ENCODE peak calls at places on chromosomes 11 and 22, in six cellular contexts. One of them, this sample, is unnamed. For H3K27me3, the result is how much of the 10 kb centered on the place peaks cover.

GRCh38 chr22:27631641-27632040 is 169.9 kb downstream of the MN1 start:
- DNase-seq in psoas muscle: no peak
- DNase-seq in lung: no peak
- DNase-seq in upper lobe of right lung: no peak
- DNase-seq in AG04450: no peak
- DNase-seq in fibroblast of lung: no peak
- DNase-seq in this sample: no peak

GRCh38 chr11:113370634-113371033 is 16.9 kb upstream of the ANKK1 start:
- DNase-seq in AG04450: no peak
- DNase-seq in lung: no peak
- DNase-seq in upper lobe of right lung: no peak
- DNase-seq in fibroblast of lung: no peak
- DNase-seq in psoas muscle: no peak
- DNase-seq in this sample: no peak

GRCh38 chr11:125171974-125172373 is 7.4 kb downstream of the PKNOX2 start:
- DNase-seq in lung: no peak
- DNase-seq in psoas muscle: no peak
- DNase-seq in AG04450: no peak
- DNase-seq in fibroblast of lung: no peak
- DNase-seq in upper lobe of right lung: no peak
- DNase-seq in this sample: no peak

GRCh38 chr11:61091373-61092279 is 10.7 kb upstream of the CD5 start:
- DNase-seq in upper lobe of right lung: no peak
- DNase-seq in psoas muscle: no peak
- DNase-seq in AG04450: no peak
- DNase-seq in fibroblast of lung: peak
- DNase-seq in lung: no peak
- DNase-seq in this sample: no peak

GRCh38 chr11:70251583-70252285 is 18.8 kb upstream of the PPFIA1 start:
- DNase-seq in upper lobe of right lung: no peak
- DNase-seq in lung: no peak
- DNase-seq in AG04450: no peak
- DNase-seq in fibroblast of lung: peak
- DNase-seq in psoas muscle: peak
- DNase-seq in this sample: no peak

GRCh38 chr11:3052567-3052966 is 4.7 kb downstream of the CARS1 start:
- DNase-seq in AG04450: no peak
- DNase-seq in lung: no peak
- DNase-seq in fibroblast of lung: no peak
- DNase-seq in upper lobe of right lung: no peak
- DNase-seq in psoas muscle: no peak
- DNase-seq in this sample: no peak

GRCh38 chr11:129704831-129705230 is 110.8 kb upstream of the TMEM45B start:
- DNase-seq in lung: no peak
- DNase-seq in psoas muscle: no peak
- DNase-seq in fibroblast of lung: no peak
- DNase-seq in AG04450: no peak
- DNase-seq in upper lobe of right lung: no peak
- DNase-seq in this sample: no peak

GRCh38 chr22:42695294-42695693 is 25.4 kb downstream of the A4GALT start:
- DNase-seq in AG04450: no peak
- DNase-seq in psoas muscle: peak
- DNase-seq in upper lobe of right lung: no peak
- DNase-seq in fibroblast of lung: no peak
- DNase-seq in lung: no peak
- DNase-seq in this sample: no peak

GRCh38 chr22:21951931-21952465 is 650 bp downstream of the PPM1F start:
- DNase-seq in psoas muscle: peak
- DNase-seq in lung: no peak
- DNase-seq in upper lobe of right lung: peak
- DNase-seq in AG04450: peak
- DNase-seq in fibroblast of lung: peak
- DNase-seq in this sample: peak

GRCh38 chr22:24996420-24996952 is 44.0 kb downstream of the KIAA1671 start:
- DNase-seq in fibroblast of lung: peak
- DNase-seq in upper lobe of right lung: no peak
- DNase-seq in lung: no peak
- DNase-seq in psoas muscle: no peak
- DNase-seq in AG04450: no peak
- DNase-seq in this sample: peak

GRCh38 chr11:10906521-10906920 is 48.7 kb upstream of the ZBED5 start:
- DNase-seq in fibroblast of lung: peak
- DNase-seq in psoas muscle: no peak
- DNase-seq in upper lobe of right lung: no peak
- DNase-seq in lung: no peak
- DNase-seq in AG04450: no peak
- DNase-seq in this sample: no peak

GRCh38 chr11:15489281-15489680 is 374.6 kb downstream of the INSC start:
- DNase-seq in lung: no peak
- DNase-seq in fibroblast of lung: no peak
- DNase-seq in AG04450: no peak
- DNase-seq in psoas muscle: no peak
- DNase-seq in upper lobe of right lung: no peak
- DNase-seq in this sample: no peak

GRCh38 chr11:15490535-15490934 is 375.8 kb downstream of the INSC start:
- DNase-seq in upper lobe of right lung: no peak
- DNase-seq in psoas muscle: no peak
- DNase-seq in fibroblast of lung: no peak
- DNase-seq in lung: no peak
- DNase-seq in AG04450: no peak
- DNase-seq in this sample: no peak

GRCh38 chr11:15493066-15493465 is 378.3 kb downstream of the INSC start:
- DNase-seq in lung: no peak
- DNase-seq in psoas muscle: no peak
- DNase-seq in upper lobe of right lung: no peak
- DNase-seq in fibroblast of lung: peak
- DNase-seq in AG04450: no peak
- DNase-seq in this sample: no peak

GRCh38 chr11:15497366-15497765 is 382.6 kb downstream of the INSC start:
- DNase-seq in AG04450: no peak
- DNase-seq in fibroblast of lung: no peak
- DNase-seq in upper lobe of right lung: no peak
- DNase-seq in psoas muscle: no peak
- DNase-seq in lung: no peak
- DNase-seq in this sample: peak

GRCh38 chr11:15493921-15494630 is 379.4 kb downstream of the INSC start:
- DNase-seq in upper lobe of right lung: no peak
- DNase-seq in AG04450: no peak
- DNase-seq in lung: no peak
- DNase-seq in psoas muscle: no peak
- DNase-seq in fibroblast of lung: peak
- DNase-seq in this sample: peak
- H3K27me3 ChIP-seq in upper lobe of right lung: under half
- H3K27me3 ChIP-seq in AG04450: under half
- H3K27me3 ChIP-seq in lung: under half
- H3K27me3 ChIP-seq in psoas muscle: under half
- H3K27me3 ChIP-seq in fibroblast of lung: under half
- H3K27me3 ChIP-seq in this sample: under half

GRCh38 chr22:35496768-35497312 is 43.8 kb upstream of the RASD2 start:
- DNase-seq in upper lobe of right lung: no peak
- DNase-seq in psoas muscle: no peak
- DNase-seq in AG04450: no peak
- DNase-seq in fibroblast of lung: no peak
- DNase-seq in lung: no peak
- DNase-seq in this sample: no peak

GRCh38 chr22:35491908-35492380 is 48.7 kb upstream of the RASD2 start:
- DNase-seq in fibroblast of lung: no peak
- DNase-seq in lung: no peak
- DNase-seq in AG04450: no peak
- DNase-seq in psoas muscle: no peak
- DNase-seq in upper lobe of right lung: no peak
- DNase-seq in this sample: no peak

GRCh38 chr22:35488513-35488912 is 52.1 kb upstream of the RASD2 start:
- DNase-seq in upper lobe of right lung: no peak
- DNase-seq in psoas muscle: no peak
- DNase-seq in AG04450: no peak
- DNase-seq in lung: no peak
- DNase-seq in fibroblast of lung: no peak
- DNase-seq in this sample: no peak

GRCh38 chr22:35489225-35489624 is 51.4 kb upstream of the RASD2 start:
- DNase-seq in AG04450: no peak
- DNase-seq in fibroblast of lung: no peak
- DNase-seq in psoas muscle: no peak
- DNase-seq in upper lobe of right lung: no peak
- DNase-seq in lung: no peak
- DNase-seq in this sample: no peak

GRCh38 chr22:35493074-35493473 is 47.6 kb upstream of the RASD2 start:
- DNase-seq in upper lobe of right lung: no peak
- DNase-seq in AG04450: no peak
- DNase-seq in fibroblast of lung: no peak
- DNase-seq in psoas muscle: no peak
- DNase-seq in lung: no peak
- DNase-seq in this sample: no peak
- H3K27me3 ChIP-seq in upper lobe of right lung: under half
- H3K27me3 ChIP-seq in AG04450: under half
- H3K27me3 ChIP-seq in fibroblast of lung: under half
- H3K27me3 ChIP-seq in psoas muscle: under half
- H3K27me3 ChIP-seq in lung: under half
- H3K27me3 ChIP-seq in this sample: under half

GRCh38 chr11:107653077-107653476 is 58.8 kb downstream of the SLN start:
- DNase-seq in upper lobe of right lung: no peak
- DNase-seq in psoas muscle: no peak
- DNase-seq in fibroblast of lung: no peak
- DNase-seq in AG04450: no peak
- DNase-seq in lung: no peak
- DNase-seq in this sample: no peak
- H3K27me3 ChIP-seq in upper lobe of right lung: under half
- H3K27me3 ChIP-seq in psoas muscle: under half
- H3K27me3 ChIP-seq in fibroblast of lung: under half
- H3K27me3 ChIP-seq in AG04450: under half
- H3K27me3 ChIP-seq in lung: under half
- H3K27me3 ChIP-seq in this sample: under half

DNA sequence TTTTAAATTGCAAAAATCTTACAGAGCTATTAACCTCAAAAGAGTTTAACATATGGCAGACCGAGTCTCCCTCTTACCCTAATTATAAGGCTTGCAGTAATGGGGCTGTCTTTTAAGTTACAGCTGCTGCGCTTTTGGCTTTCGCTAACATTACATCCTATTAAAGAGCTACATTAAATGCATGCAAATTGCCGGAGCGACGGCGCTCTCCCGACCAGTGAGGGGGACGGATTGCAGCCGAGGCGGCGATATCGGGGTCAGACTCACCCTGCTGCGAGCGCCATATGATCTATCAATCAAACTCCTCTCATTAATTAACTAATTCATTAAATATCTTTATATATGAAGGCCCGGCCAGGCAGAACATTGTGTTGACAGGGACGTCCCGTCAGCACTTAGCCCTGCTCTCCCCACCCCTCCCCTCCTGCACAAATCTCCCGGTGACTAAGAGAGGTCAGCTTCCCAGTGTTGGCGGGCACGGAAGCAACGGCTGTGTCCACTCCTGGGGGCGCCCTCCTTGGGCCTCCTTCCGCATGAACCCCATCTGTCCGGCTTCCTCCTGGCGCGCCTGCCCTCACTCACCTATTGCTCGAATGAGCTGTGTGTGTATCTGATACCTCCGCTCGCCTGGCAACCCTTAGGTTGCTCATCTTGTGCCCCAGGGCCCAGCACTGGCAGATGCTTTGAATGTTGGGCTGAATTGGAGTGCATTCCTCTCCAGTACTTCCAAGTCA is 156.0 kb upstream of the CADM1 start:
- DNase-seq in lung: no peak
- DNase-seq in upper lobe of right lung: no peak
- DNase-seq in AG04450: no peak
- DNase-seq in fibroblast of lung: peak
- DNase-seq in psoas muscle: no peak
- DNase-seq in this sample: peak
- H3K27me3 ChIP-seq in lung: under half
- H3K27me3 ChIP-seq in upper lobe of right lung: under half
- H3K27me3 ChIP-seq in AG04450: under half
- H3K27me3 ChIP-seq in fibroblast of lung: under half
- H3K27me3 ChIP-seq in psoas muscle: under half
- H3K27me3 ChIP-seq in this sample: under half

DNA sequence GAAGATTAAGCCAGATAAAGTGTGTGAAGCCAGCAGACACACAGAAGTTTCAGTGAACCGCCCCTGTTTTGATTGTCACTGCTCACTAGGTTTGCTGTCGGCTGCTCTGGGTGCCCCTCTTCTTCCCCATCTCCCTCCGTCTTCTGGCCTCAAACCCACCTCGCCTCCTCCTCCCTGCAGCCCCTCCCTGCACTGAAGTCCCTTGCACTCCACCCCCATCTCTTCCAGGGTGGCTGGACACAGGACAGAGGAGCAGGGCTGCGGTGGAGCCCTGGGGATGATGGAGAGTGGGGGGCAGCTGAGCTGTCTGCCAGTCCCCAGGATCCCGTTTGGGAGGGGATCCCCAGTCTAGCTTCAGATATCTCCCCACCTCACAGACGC is 53.5 kb downstream of the CYTH4 start:
- DNase-seq in AG04450: no peak
- DNase-seq in psoas muscle: no peak
- DNase-seq in upper lobe of right lung: no peak
- DNase-seq in fibroblast of lung: no peak
- DNase-seq in lung: no peak
- DNase-seq in this sample: no peak
- H3K27me3 ChIP-seq in AG04450: under half
- H3K27me3 ChIP-seq in psoas muscle: half or more
- H3K27me3 ChIP-seq in upper lobe of right lung: half or more
- H3K27me3 ChIP-seq in fibroblast of lung: under half
- H3K27me3 ChIP-seq in lung: under half
- H3K27me3 ChIP-seq in this sample: under half

DNA sequence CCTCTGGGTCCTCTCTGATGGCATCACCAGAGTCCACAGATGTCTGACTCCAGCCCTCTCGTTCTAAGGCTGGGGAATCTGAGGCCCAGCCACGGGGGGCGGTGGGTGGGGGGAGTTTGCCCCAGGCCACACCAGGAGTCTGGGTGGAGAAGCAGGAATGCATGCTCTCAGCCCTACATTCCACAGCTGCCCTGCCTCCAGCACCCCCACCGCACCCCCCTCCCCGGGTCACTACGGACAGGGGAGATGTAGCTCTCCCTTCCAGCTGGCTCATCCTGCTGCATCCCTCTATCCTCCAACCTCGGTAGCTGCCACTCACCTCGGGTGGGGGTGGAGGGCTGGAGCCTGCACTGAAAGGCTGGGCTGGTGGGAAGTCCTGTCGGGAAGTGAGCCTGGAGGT is 2.3 kb upstream of the PVALB start:
- DNase-seq in psoas muscle: no peak
- DNase-seq in upper lobe of right lung: peak
- DNase-seq in AG04450: no peak
- DNase-seq in lung: no peak
- DNase-seq in fibroblast of lung: no peak
- DNase-seq in this sample: no peak
- H3K27me3 ChIP-seq in psoas muscle: half or more
- H3K27me3 ChIP-seq in upper lobe of right lung: half or more
- H3K27me3 ChIP-seq in AG04450: half or more
- H3K27me3 ChIP-seq in lung: under half
- H3K27me3 ChIP-seq in fibroblast of lung: under half
- H3K27me3 ChIP-seq in this sample: half or more